ENCODE peak calls at places on chromosomes 11 and 22, in ten cellular contexts. One of them, this sample, is unnamed.

GRCh38 chr11:131671764-131672163 is 301.3 kb downstream of the NTM start:
- DNase-seq in fibroblast of mammary gland: no peak
- DNase-seq in immature natural killer cell: no peak
- DNase-seq in HCT116: no peak
- DNase-seq in EL: no peak
- DNase-seq in activated naive CD8-positive, alpha-beta T cell treated with anti-CD3 and anti-CD28 coated beads for 36 hours: no peak
- DNase-seq in amygdala: no peak
- DNase-seq in kidney epithelial cell: no peak
- DNase-seq in H54: no peak
- DNase-seq in heart left ventricle: no peak
- DNase-seq in this sample: no peak

GRCh38 chr11:64531906-64532312 is 59.1 kb upstream of the SLC22A12 start:
- DNase-seq in fibroblast of mammary gland: no peak
- DNase-seq in immature natural killer cell: no peak
- DNase-seq in HCT116: no peak
- DNase-seq in EL: no peak
- DNase-seq in activated naive CD8-positive, alpha-beta T cell treated with anti-CD3 and anti-CD28 coated beads for 36 hours: no peak
- DNase-seq in amygdala: no peak
- DNase-seq in kidney epithelial cell: no peak
- DNase-seq in H54: no peak
- DNase-seq in heart left ventricle: no peak
- DNase-seq in this sample: no peak

GRCh38 chr22:45334068-45334467 is 24.3 kb downstream of the FAM118A start:
- DNase-seq in fibroblast of mammary gland: no peak
- DNase-seq in immature natural killer cell: peak
- DNase-seq in HCT116: no peak
- DNase-seq in EL: no peak
- DNase-seq in activated naive CD8-positive, alpha-beta T cell treated with anti-CD3 and anti-CD28 coated beads for 36 hours: no peak
- DNase-seq in amygdala: no peak
- DNase-seq in kidney epithelial cell: no peak
- DNase-seq in H54: no peak
- DNase-seq in heart left ventricle: no peak
- DNase-seq in this sample: peak

GRCh38 chr22:33018232-33018864 is 39.8 kb downstream of the SYN3 start:
- DNase-seq in fibroblast of mammary gland: peak
- DNase-seq in immature natural killer cell: no peak
- DNase-seq in HCT116: peak
- DNase-seq in EL: peak
- DNase-seq in activated naive CD8-positive, alpha-beta T cell treated with anti-CD3 and anti-CD28 coated beads for 36 hours: peak
- DNase-seq in amygdala: no peak
- DNase-seq in kidney epithelial cell: no peak
- DNase-seq in H54: peak
- DNase-seq in heart left ventricle: peak
- DNase-seq in this sample: peak

GRCh38 chr11:91299980-91300379 is 924.6 kb upstream of the FAT3 start:
- DNase-seq in fibroblast of mammary gland: peak
- DNase-seq in immature natural killer cell: no peak
- DNase-seq in HCT116: no peak
- DNase-seq in EL: peak
- DNase-seq in activated naive CD8-positive, alpha-beta T cell treated with anti-CD3 and anti-CD28 coated beads for 36 hours: no peak
- DNase-seq in amygdala: no peak
- DNase-seq in kidney epithelial cell: peak
- DNase-seq in H54: no peak
- DNase-seq in heart left ventricle: no peak
- DNase-seq in this sample: no peak

GRCh38 chr11:33375688-33376311 is 118.6 kb downstream of the HIPK3 start:
- DNase-seq in fibroblast of mammary gland: peak
- DNase-seq in immature natural killer cell: no peak
- DNase-seq in HCT116: no peak
- DNase-seq in EL: peak
- DNase-seq in activated naive CD8-positive, alpha-beta T cell treated with anti-CD3 and anti-CD28 coated beads for 36 hours: peak
- DNase-seq in amygdala: no peak
- DNase-seq in kidney epithelial cell: no peak
- DNase-seq in H54: peak
- DNase-seq in heart left ventricle: no peak
- DNase-seq in this sample: peak

GRCh38 chr11:128361451-128362020 is 225.8 kb downstream of the ETS1 start:
- DNase-seq in fibroblast of mammary gland: peak
- DNase-seq in immature natural killer cell: no peak
- DNase-seq in HCT116: no peak
- DNase-seq in EL: peak
- DNase-seq in activated naive CD8-positive, alpha-beta T cell treated with anti-CD3 and anti-CD28 coated beads for 36 hours: no peak
- DNase-seq in amygdala: no peak
- DNase-seq in kidney epithelial cell: no peak
- DNase-seq in H54: no peak
- DNase-seq in heart left ventricle: no peak
- DNase-seq in this sample: no peak

GRCh38 chr11:92504534-92504933 is 279.9 kb downstream of the FAT3 start:
- DNase-seq in fibroblast of mammary gland: no peak
- DNase-seq in immature natural killer cell: no peak
- DNase-seq in HCT116: no peak
- DNase-seq in EL: no peak
- DNase-seq in activated naive CD8-positive, alpha-beta T cell treated with anti-CD3 and anti-CD28 coated beads for 36 hours: no peak
- DNase-seq in amygdala: no peak
- DNase-seq in kidney epithelial cell: no peak
- DNase-seq in H54: no peak
- DNase-seq in heart left ventricle: no peak
- DNase-seq in this sample: no peak

GRCh38 chr11:124762624-124763155 is 600 bp upstream of the ESAM start:
- DNase-seq in fibroblast of mammary gland: no peak
- DNase-seq in immature natural killer cell: no peak
- DNase-seq in HCT116: no peak
- DNase-seq in EL: no peak
- DNase-seq in activated naive CD8-positive, alpha-beta T cell treated with anti-CD3 and anti-CD28 coated beads for 36 hours: no peak
- DNase-seq in amygdala: no peak
- DNase-seq in kidney epithelial cell: no peak
- DNase-seq in H54: no peak
- DNase-seq in heart left ventricle: no peak
- DNase-seq in this sample: peak

GRCh38 chr11:12963789-12964536 is 45.2 kb upstream of the RASSF10 start:
- DNase-seq in fibroblast of mammary gland: peak
- DNase-seq in immature natural killer cell: peak
- DNase-seq in HCT116: peak
- DNase-seq in EL: peak
- DNase-seq in activated naive CD8-positive, alpha-beta T cell treated with anti-CD3 and anti-CD28 coated beads for 36 hours: peak
- DNase-seq in amygdala: no peak
- DNase-seq in kidney epithelial cell: no peak
- DNase-seq in H54: peak
- DNase-seq in heart left ventricle: peak
- DNase-seq in this sample: peak

GRCh38 chr11:92685049-92685448 is 284.4 kb upstream of the MTNR1B start:
- DNase-seq in fibroblast of mammary gland: no peak
- DNase-seq in immature natural killer cell: no peak
- DNase-seq in HCT116: no peak
- DNase-seq in EL: no peak
- DNase-seq in activated naive CD8-positive, alpha-beta T cell treated with anti-CD3 and anti-CD28 coated beads for 36 hours: no peak
- DNase-seq in amygdala: no peak
- DNase-seq in kidney epithelial cell: no peak
- DNase-seq in H54: no peak
- DNase-seq in heart left ventricle: no peak
- DNase-seq in this sample: peak

GRCh38 chr22:48968201-48968959 is 859.3 kb downstream of the BRD1 start:
- DNase-seq in fibroblast of mammary gland: no peak
- DNase-seq in immature natural killer cell: no peak
- DNase-seq in HCT116: peak
- DNase-seq in EL: no peak
- DNase-seq in activated naive CD8-positive, alpha-beta T cell treated with anti-CD3 and anti-CD28 coated beads for 36 hours: no peak
- DNase-seq in amygdala: no peak
- DNase-seq in kidney epithelial cell: no peak
- DNase-seq in H54: no peak
- DNase-seq in heart left ventricle: no peak
- DNase-seq in this sample: peak

GRCh38 chr22:28885939-28886338 is 2.6 kb downstream of the ZNRF3 start:
- DNase-seq in fibroblast of mammary gland: no peak
- DNase-seq in immature natural killer cell: no peak
- DNase-seq in HCT116: no peak
- DNase-seq in EL: no peak
- DNase-seq in activated naive CD8-positive, alpha-beta T cell treated with anti-CD3 and anti-CD28 coated beads for 36 hours: no peak
- DNase-seq in amygdala: no peak
- DNase-seq in kidney epithelial cell: no peak
- DNase-seq in H54: no peak
- DNase-seq in heart left ventricle: no peak
- DNase-seq in this sample: no peak

GRCh38 chr11:2721163-2721935 is 21.6 kb upstream of the KCNQ1OT1 start:
- DNase-seq in fibroblast of mammary gland: no peak
- DNase-seq in immature natural killer cell: no peak
- DNase-seq in HCT116: no peak
- DNase-seq in EL: no peak
- DNase-seq in activated naive CD8-positive, alpha-beta T cell treated with anti-CD3 and anti-CD28 coated beads for 36 hours: no peak
- DNase-seq in amygdala: no peak
- DNase-seq in kidney epithelial cell: no peak
- DNase-seq in H54: no peak
- DNase-seq in heart left ventricle: no peak
- DNase-seq in this sample: no peak

GRCh38 chr22:30041475-30041874 is 38.8 kb upstream of the HORMAD2 start:
- DNase-seq in fibroblast of mammary gland: no peak
- DNase-seq in immature natural killer cell: no peak
- DNase-seq in HCT116: no peak
- DNase-seq in EL: no peak
- DNase-seq in activated naive CD8-positive, alpha-beta T cell treated with anti-CD3 and anti-CD28 coated beads for 36 hours: no peak
- DNase-seq in amygdala: no peak
- DNase-seq in kidney epithelial cell: no peak
- DNase-seq in H54: no peak
- DNase-seq in heart left ventricle: no peak
- DNase-seq in this sample: no peak

GRCh38 chr22:43014062-43014875 is 680 bp downstream of the PACSIN2 start:
- DNase-seq in fibroblast of mammary gland: peak
- DNase-seq in immature natural killer cell: peak
- DNase-seq in HCT116: no peak
- DNase-seq in EL: peak
- DNase-seq in activated naive CD8-positive, alpha-beta T cell treated with anti-CD3 and anti-CD28 coated beads for 36 hours: peak
- DNase-seq in amygdala: no peak
- DNase-seq in kidney epithelial cell: no peak
- DNase-seq in H54: no peak
- DNase-seq in heart left ventricle: peak
- DNase-seq in this sample: peak

GRCh38 chr11:76524461-76524860 is 79.6 kb downstream of the EMSY start:
- DNase-seq in fibroblast of mammary gland: peak
- DNase-seq in immature natural killer cell: no peak
- DNase-seq in HCT116: peak
- DNase-seq in EL: peak
- DNase-seq in activated naive CD8-positive, alpha-beta T cell treated with anti-CD3 and anti-CD28 coated beads for 36 hours: no peak
- DNase-seq in amygdala: no peak
- DNase-seq in kidney epithelial cell: no peak
- DNase-seq in H54: peak
- DNase-seq in heart left ventricle: no peak
- DNase-seq in this sample: no peak

This sample was measured in NCI-H1105 treated with DMSO at 0.1 percent for 48 hours.